ENCODE peak calls at places on chromosomes 1 and 21, in five cellular contexts. L is spleen, G is kidney epithelial cell, V is K562, Y is suprapubic skin. A is an unnamed sample.

GRCh38 chr1:227766653-227767277 is 31.5 kb downstream of the SNAP47 start:
- DNase-seq in L (peak; percentile 76), G (no peak), V (no peak), Y (peak; percentile 64), A (no peak)

GRCh38 chr1:57361516-57361915 is 62.3 kb downstream of the DAB1 start:
- DNase-seq in L (no peak), G (no peak), V (no peak), Y (no peak), A (no peak)

GRCh38 chr1:92968138-92969032 is 7.1 kb upstream of the DIPK1A start:
- DNase-seq in L (no peak), G (no peak), V (no peak), Y (no peak), A (no peak)

GRCh38 chr1:37052120-37052519 is 17.8 kb upstream of the GRIK3 start:
- DNase-seq in L (no peak), G (no peak), V (no peak), Y (no peak), A (no peak)

GRCh38 chr1:29502901-29503300 is 266.6 kb downstream of the PTPRU start:
- DNase-seq in L (no peak), G (no peak), V (no peak), Y (peak; percentile 67), A (no peak)

GRCh38 chr1:121544500-121544899 is 359.7 kb downstream of the SRGAP2C start:
- DNase-seq in L (no peak), G (no peak), V (no peak), Y (no peak), A (no peak)

GRCh38 chr1:68725353-68725752 is 228.5 kb upstream of the DEPDC1 start:
- DNase-seq in L (no peak), G (peak; percentile 12), V (no peak), Y (no peak), A (no peak)

GRCh38 chr21:40433575-40433974 is 413.4 kb downstream of the DSCAM start:
- DNase-seq in L (no peak), G (no peak), V (no peak), Y (no peak), A (no peak)

GRCh38 chr1:38301040-38301439 is 254.4 kb upstream of the POU3F1 start:
- DNase-seq in L (no peak), G (no peak), V (no peak), Y (no peak), A (no peak)

DNA sequence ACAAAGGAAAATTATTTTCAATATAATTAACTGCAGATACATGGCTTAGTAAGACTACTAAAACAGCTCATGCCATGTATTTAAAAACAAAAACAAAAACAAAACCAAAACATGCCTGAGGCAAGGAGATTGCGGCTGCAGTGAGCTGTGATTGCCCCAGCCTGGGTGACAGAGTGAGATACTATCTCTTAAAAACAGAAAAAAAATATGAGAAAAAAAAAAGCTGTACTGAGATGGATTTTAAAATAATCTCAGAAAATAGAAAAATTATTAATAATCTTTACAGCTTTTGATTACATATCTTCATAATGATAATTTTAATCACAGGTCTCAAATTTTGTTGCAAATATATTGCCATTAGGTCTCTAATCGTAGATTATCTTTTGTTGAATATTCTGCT is 24.0 kb upstream of the LIN9 start:
- DNase-seq in L (no peak), G (no peak), V (no peak), Y (no peak), A (no peak)
- H3K4me3 ChIP-seq in L (no peak overlapping the region), G (no peak overlapping the region), V (no peak overlapping the region), Y (no peak overlapping the region), A (no peak overlapping the region)

DNA sequence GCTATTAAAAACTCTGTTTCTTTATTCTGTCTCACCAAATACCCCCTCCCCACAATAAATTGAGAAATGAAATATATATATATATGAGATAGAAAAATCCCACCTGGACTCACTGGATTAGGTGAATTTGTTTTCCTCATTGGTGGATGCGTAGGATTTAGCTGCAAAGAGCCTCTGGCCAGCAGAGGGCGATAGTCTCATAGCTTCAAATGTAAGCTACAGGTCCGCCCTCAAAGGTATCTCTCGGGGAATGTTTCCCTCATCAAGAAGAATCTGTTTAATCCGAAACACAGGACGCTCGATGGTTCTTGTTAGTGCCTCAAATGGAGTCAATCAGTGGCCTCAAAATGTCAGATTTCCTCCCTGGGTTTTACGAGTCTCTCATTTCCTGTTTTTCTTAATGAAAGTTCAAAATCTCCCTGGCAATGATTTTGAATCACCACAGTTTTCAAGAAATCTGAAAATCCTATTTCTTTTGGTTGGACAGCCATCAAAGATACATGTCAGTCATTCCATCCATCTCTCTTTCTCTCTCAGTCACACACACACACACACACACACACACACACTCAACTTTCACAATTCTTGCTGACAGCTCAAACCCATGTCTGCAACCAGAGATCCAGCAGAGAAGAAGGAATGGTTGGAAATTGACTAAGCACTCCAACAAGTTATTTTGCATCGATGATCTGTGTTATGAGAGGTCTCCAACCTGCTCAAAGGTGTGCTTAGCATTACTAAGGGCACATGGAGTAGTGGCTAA is 13.9 kb upstream of the CAMK1G start:
- DNase-seq in L (peak; percentile 84), G (peak; percentile 61), V (peak; percentile 78), Y (peak; percentile 82), A (peak; percentile 66)
- TF ChIP-seq CTCF in L (peak; percentile 87), G (peak; percentile 98), V (peak; percentile 83), Y (peak; percentile 55), A (peak; percentile 88)

GRCh38 chr1:205205055-205205454 is 6.4 kb downstream of the DSTYK start:
- DNase-seq in L (no peak), G (no peak), V (no peak), Y (no peak), A (no peak)

GRCh38 chr1:205199931-205200299 is 11.6 kb downstream of the DSTYK start:
- DNase-seq in L (no peak), G (no peak), V (no peak), Y (no peak), A (no peak)

GRCh38 chr1:205204552-205204951 is 7.0 kb downstream of the DSTYK start:
- DNase-seq in L (no peak), G (no peak), V (no peak), Y (no peak), A (no peak)

GRCh38 chr1:205199090-205199930 is 12.2 kb downstream of the DSTYK start:
- DNase-seq in L (no peak), G (no peak), V (no peak), Y (no peak), A (no peak)
- H3K4me3 ChIP-seq in L (no peak overlapping the region), G (no peak overlapping the region), V (no peak overlapping the region), Y (no peak overlapping the region), A (no peak overlapping the region)

DNA sequence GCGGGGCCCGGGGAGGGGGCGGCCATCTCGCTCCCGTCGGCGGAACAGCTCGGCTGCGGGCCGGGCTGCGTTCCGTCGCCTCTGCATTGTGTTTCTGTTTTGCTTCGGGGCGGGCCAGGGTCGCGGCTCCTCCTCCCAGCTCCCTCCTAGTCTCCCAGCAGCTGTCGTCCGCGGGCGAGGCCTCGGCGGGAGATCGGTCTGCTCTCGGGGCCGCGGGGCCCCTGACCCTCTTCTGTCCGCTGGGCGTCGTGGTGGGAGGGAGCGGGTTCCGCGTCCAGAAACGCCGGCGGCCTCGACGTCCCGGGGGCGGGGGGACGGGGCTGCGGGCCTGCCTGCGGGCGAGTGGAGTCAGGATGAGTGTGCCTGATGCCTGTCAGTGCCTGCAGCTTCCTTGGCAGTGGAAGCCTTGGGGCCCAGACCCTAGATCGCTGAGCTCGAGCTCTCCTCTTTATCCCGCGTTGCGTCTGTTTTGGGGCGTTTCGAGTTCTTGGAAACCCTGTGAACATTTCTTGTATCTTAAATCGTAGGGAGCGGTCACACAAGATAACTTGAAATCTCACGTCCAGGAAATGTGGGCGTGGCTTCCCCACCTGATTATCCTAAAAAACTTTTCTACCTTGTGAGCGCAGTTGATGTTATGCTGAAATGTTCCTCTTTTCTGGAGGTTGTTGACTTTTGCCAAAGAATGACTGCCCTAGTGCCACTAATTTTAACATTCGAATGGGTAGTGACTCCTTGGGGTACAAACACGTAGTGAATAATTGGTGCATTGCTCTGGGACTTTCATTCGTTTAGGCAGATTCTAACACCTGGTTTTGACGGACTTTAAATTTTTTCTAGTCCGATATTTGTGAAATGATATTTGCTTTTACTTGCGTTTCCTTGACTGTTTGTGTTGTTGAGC is 676 bp downstream of the MORC3 start:
- DNase-seq in L (peak; percentile 94), G (no peak), V (no peak), Y (peak; percentile 84), A (no peak)
- TF ChIP-seq CTCF in L (no peak), G (no peak), V (no peak), Y (no peak), A (no peak)

A was measured in LNCaP clone FGC.